ENCODE peak calls at places on chromosomes 1 and 21, in six cellular contexts. P is left ventricle myocardium inferior, E is HCT116, T is transverse colon, R is neural progenitor cell, C is A549. I is an unnamed sample.

GRCh38 chr1:153697873-153698647 is 19.6 kb downstream of the NPR1 start:
- DNase-seq in P (peak; percentile 79), R (no peak), C (no peak), E (no peak), T (no peak), I (no peak)

GRCh38 chr1:42186172-42186571 is 21.6 kb upstream of the GUCA2A start:
- DNase-seq in C (no peak), P (no peak), R (no peak), T (no peak), E (no peak), I (no peak)

GRCh38 chr1:172005856-172006255 is 164.6 kb downstream of the DNM3 start:
- DNase-seq in E (no peak), P (no peak), T (no peak), C (peak; percentile 15), R (no peak), I (no peak)

GRCh38 chr1:100930494-100930893 is 34.6 kb downstream of the SLC30A7 start:
- DNase-seq in P (no peak), T (no peak), R (no peak), C (no peak), E (no peak), I (no peak)

GRCh38 chr1:13823126-13823880 is 123.3 kb downstream of the PRDM2 start:
- DNase-seq in R (no peak), C (no peak), T (no peak), E (no peak), P (no peak), I (no peak)

GRCh38 chr1:211007830-211008229 is 126.1 kb downstream of the KCNH1 start:
- DNase-seq in P (no peak), R (no peak), C (no peak), T (no peak), E (no peak), I (no peak)

GRCh38 chr1:110242062-110242461 is 31.9 kb downstream of the KCNC4 start:
- DNase-seq in P (no peak), E (no peak), C (no peak), T (no peak), R (no peak), I (no peak)

GRCh38 chr1:4375812-4376211 is 278.6 kb upstream of the AJAP1 start:
- DNase-seq in R (no peak), E (no peak), P (no peak), C (peak; percentile 32), T (no peak), I (no peak)

GRCh38 chr1:117812868-117813511 is 116.4 kb downstream of the GDAP2 start:
- DNase-seq in E (no peak), P (no peak), R (no peak), T (no peak), C (no peak), I (peak; percentile 58)

GRCh38 chr1:243851129-243851756 is 1.2 kb upstream of the AKT3 start:
- DNase-seq in P (no peak), C (no peak), R (no peak), T (no peak), E (no peak), I (no peak)

GRCh38 chr1:79193211-79194079 is 186.9 kb upstream of the ADGRL4 start:
- DNase-seq in C (peak; percentile 18), T (no peak), R (peak; percentile 8), P (no peak), E (peak; percentile 34), I (no peak)

GRCh38 chr1:70314706-70315304 is 39.7 kb downstream of the ANKRD13C start:
- DNase-seq in C (peak; percentile 4), P (no peak), T (no peak), E (no peak), R (peak; percentile 27), I (no peak)
- H3K27ac ChIP-seq in C (no peak overlapping the region), P (no peak overlapping the region), T (no peak overlapping the region), E (no peak overlapping the region), R (no peak overlapping the region), I (no peak overlapping the region)

GRCh38 chr1:1128454-1129139 is 12.7 kb upstream of the C1orf159 start:
- DNase-seq in R (no peak), C (no peak), P (no peak), E (no peak), T (peak; percentile 63), I (no peak)
- H3K27ac ChIP-seq in R (no peak overlapping the region), C (no peak overlapping the region), P (no peak overlapping the region), E (no peak overlapping the region), T (peak overlapping the region; percentile 92), I (no peak overlapping the region)

GRCh38 chr1:17639703-17640340 is 100.3 kb downstream of the ARHGEF10L start:
- DNase-seq in R (no peak), T (no peak), P (no peak), E (no peak), C (no peak), I (no peak)

GRCh38 chr1:17643861-17644703 is 104.6 kb downstream of the ARHGEF10L start:
- DNase-seq in T (no peak), R (no peak), E (no peak), P (no peak), C (no peak), I (no peak)

GRCh38 chr1:17640411-17640810 is 100.9 kb downstream of the ARHGEF10L start:
- DNase-seq in E (no peak), T (no peak), P (no peak), R (no peak), C (no peak), I (no peak)

GRCh38 chr1:17640975-17641374 is 101.5 kb downstream of the ARHGEF10L start:
- DNase-seq in P (no peak), R (no peak), C (no peak), T (no peak), E (no peak), I (no peak)

DNA sequence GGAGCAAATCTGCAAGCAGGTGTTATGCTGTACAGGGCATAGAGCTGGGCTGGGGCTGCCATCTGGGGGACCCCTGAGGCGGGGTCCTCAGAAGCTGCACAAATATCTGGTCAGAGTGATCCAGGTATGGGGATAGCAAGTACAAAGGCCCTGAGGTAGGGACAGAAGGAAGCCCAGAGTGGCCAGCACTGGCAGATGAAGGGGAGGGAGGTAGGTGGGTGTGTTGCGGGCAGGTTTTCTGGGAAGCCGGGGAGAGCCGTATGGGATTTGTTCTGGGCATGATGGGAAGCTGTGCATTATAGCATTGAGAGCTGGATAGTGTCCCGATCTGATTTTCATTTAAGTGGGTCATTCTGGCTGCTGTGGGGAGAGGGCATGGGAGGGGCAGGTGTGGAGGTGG is 102.7 kb downstream of the ARHGEF10L start:
- DNase-seq in C (no peak), P (no peak), T (no peak), E (no peak), R (no peak), I (no peak)
- H3K27ac ChIP-seq in C (no peak overlapping the region), P (no peak overlapping the region), T (no peak overlapping the region), E (no peak overlapping the region), R (no peak overlapping the region), I (no peak overlapping the region)

GRCh38 chr21:36839123-36839522 is 127.3 kb downstream of the HLCS start:
- DNase-seq in P (no peak), R (no peak), E (no peak), T (no peak), C (no peak), I (no peak)
- H3K27ac ChIP-seq in P (no peak overlapping the region), R (no peak overlapping the region), E (no peak overlapping the region), T (no peak overlapping the region), C (no peak overlapping the region), I (no peak overlapping the region)

GRCh38 chr1:53313556-53313955 is 14.3 kb downstream of the LRP8 start:
- DNase-seq in E (no peak), C (no peak), T (no peak), P (no peak), R (no peak), I (no peak)

GRCh38 chr1:53316058-53316741 is 11.7 kb downstream of the LRP8 start:
- DNase-seq in C (no peak), P (no peak), T (peak; percentile 19), E (no peak), R (peak; percentile 47), I (peak; percentile 35)

GRCh38 chr1:53315456-53316048 is 12.3 kb downstream of the LRP8 start:
- DNase-seq in T (peak; percentile 41), C (no peak), E (no peak), R (no peak), P (no peak), I (no peak)

GRCh38 chr1:53314096-53314495 is 13.8 kb downstream of the LRP8 start:
- DNase-seq in C (no peak), T (no peak), E (no peak), P (no peak), R (no peak), I (no peak)

DNA sequence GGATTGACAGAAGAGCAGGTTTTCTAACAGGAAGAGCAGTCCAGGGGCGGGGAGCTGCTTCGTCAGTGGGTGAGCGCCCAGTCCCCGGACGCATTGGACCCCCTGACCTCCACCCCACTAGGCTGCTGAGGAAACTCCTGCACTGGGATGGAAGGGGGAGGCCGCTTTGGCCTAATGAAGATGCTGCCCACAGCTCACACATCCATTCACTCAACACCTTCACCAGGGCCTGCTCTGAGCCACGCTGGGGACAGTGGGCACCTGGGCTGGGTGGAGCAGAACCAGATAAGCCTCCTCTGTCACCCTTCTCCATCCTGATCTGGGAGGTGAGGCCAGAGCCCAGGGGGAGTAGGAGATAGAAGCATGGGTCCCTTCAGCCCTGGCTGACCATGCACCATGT is 13.3 kb downstream of the LRP8 start:
- DNase-seq in P (no peak), E (no peak), R (no peak), T (no peak), C (no peak), I (no peak)
- H3K27ac ChIP-seq in P (no peak overlapping the region), E (no peak overlapping the region), R (no peak overlapping the region), T (no peak overlapping the region), C (no peak overlapping the region), I (no peak overlapping the region)